ENCODE peak calls at places on chromosomes 7 and 10, in seven cellular contexts. T, J, K, A, V, U and P are unnamed samples.

GRCh38 chr7:5766321-5766761 is 15.1 kb downstream of the RNF216 start:
- DNase-seq in T (no peak), J (peak; percentile 81), K (no peak), A (no peak), V (no peak), U (no peak), P (no peak)

GRCh38 chr10:101851411-101852116 is 8.0 kb upstream of the KCNIP2 start:
- DNase-seq in T (no peak), J (peak; percentile 41), K (no peak), A (no peak), V (no peak), U (no peak), P (no peak)

GRCh38 chr7:80288175-80289122 is 153.8 kb downstream of the GNAI1 start:
- DNase-seq in T (no peak), J (peak; percentile 84), K (no peak), A (no peak), V (no peak), U (no peak), P (peak; percentile 13)

GRCh38 chr10:57785546-57785945 is 482.1 kb downstream of the IPMK start:
- DNase-seq in T (no peak), J (no peak), K (no peak), A (no peak), V (no peak), U (no peak), P (no peak)

GRCh38 chr7:26141077-26141476 is 10.9 kb upstream of the NFE2L3 start:
- DNase-seq in T (no peak), J (no peak), K (no peak), A (no peak), V (no peak), U (no peak), P (no peak)

GRCh38 chr7:88429382-88429781 is 122.7 kb upstream of the STEAP4 start:
- DNase-seq in T (no peak), J (no peak), K (no peak), A (no peak), V (no peak), U (no peak), P (no peak)

GRCh38 chr7:51012569-51013217 is 230.0 kb upstream of the GRB10 start:
- DNase-seq in T (no peak), J (no peak), K (no peak), A (no peak), V (no peak), U (no peak), P (no peak)

GRCh38 chr7:151389096-151389767 is 20.6 kb downstream of the WDR86 start:
- DNase-seq in T (no peak), J (no peak), K (no peak), A (peak; percentile 40), V (no peak), U (no peak), P (no peak)

GRCh38 chr10:104589871-104590270 is 51.2 kb upstream of the SORCS3 start:
- DNase-seq in T (no peak), J (peak; percentile 24), K (peak; percentile 34), A (no peak), V (no peak), U (no peak), P (peak; percentile 71)

GRCh38 chr7:584122-584465 is 64.4 kb upstream of the PDGFA start:
- DNase-seq in T (no peak), J (no peak), K (no peak), A (peak; percentile 91), V (no peak), U (no peak), P (no peak)

GRCh38 chr10:44995581-44995913 is 5.2 kb upstream of the ZNF22 start:
- DNase-seq in T (no peak), J (no peak), K (no peak), A (no peak), V (no peak), U (no peak), P (no peak)

GRCh38 chr7:79877874-79878465 is 256.7 kb upstream of the GNAI1 start:
- DNase-seq in T (no peak), J (peak; percentile 8), K (no peak), A (no peak), V (no peak), U (no peak), P (no peak)

GRCh38 chr7:143901360-143901709 is 641 bp downstream of the TCAF1 start:
- DNase-seq in T (no peak), J (peak; percentile 58), K (peak; percentile 12), A (peak; percentile 87), V (no peak), U (peak; percentile 54), P (no peak)

GRCh38 chr10:114084225-114084624 is 40.6 kb downstream of the ADRB1 start:
- DNase-seq in T (no peak), J (no peak), K (no peak), A (no peak), V (no peak), U (no peak), P (no peak)

GRCh38 chr7:81408728-81409127 is 361.1 kb downstream of the HGF start:
- DNase-seq in T (no peak), J (peak; percentile 23), K (no peak), A (no peak), V (no peak), U (no peak), P (no peak)

GRCh38 chr7:55366461-55367138 is 1.5 kb downstream of the LANCL2 start:
- DNase-seq in T (no peak), J (no peak), K (no peak), A (no peak), V (no peak), U (no peak), P (no peak)

GRCh38 chr7:101273126-101273525 is 28.2 kb upstream of the FIS1 start:
- DNase-seq in T (no peak), J (no peak), K (no peak), A (no peak), V (no peak), U (no peak), P (no peak)

GRCh38 chr10:52213511-52213831 is 100.6 kb upstream of the DKK1 start:
- DNase-seq in T (no peak), J (peak; percentile 75), K (no peak), A (no peak), V (peak; percentile 29), U (peak; percentile 28), P (no peak)

GRCh38 chr7:112079671-112080070 is 126.5 kb downstream of the DOCK4 start:
- DNase-seq in T (no peak), J (peak; percentile 17), K (no peak), A (no peak), V (no peak), U (no peak), P (no peak)

GRCh38 chr7:1218541-1219165 is 14.0 kb upstream of the UNCX start:
- DNase-seq in T (no peak), J (no peak), K (no peak), A (no peak), V (no peak), U (no peak), P (no peak)

GRCh38 chr10:110005716-110006115 is 2.1 kb upstream of the ADD3 start:
- DNase-seq in T (no peak), J (peak; percentile 88), K (no peak), A (no peak), V (no peak), U (peak; percentile 42), P (no peak)
- TF ChIP-seq POLR2A in T (no peak), J (no peak), K (no peak), A (no peak), V (no peak), U (peak; percentile 24), P (no peak)

GRCh38 chr10:33365871-33366411 is 31.5 kb upstream of the NRP1 start:
- DNase-seq in T (no peak), J (peak; percentile 98), K (peak; percentile 21), A (no peak), V (no peak), U (no peak), P (peak; percentile 37)
- TF ChIP-seq POLR2A in T (no peak), J (no peak), K (no peak), A (no peak), V (no peak), U (no peak), P (no peak)

GRCh38 chr7:100000239-100000638 is 15.2 kb upstream of the ZKSCAN1 start:
- DNase-seq in T (no peak), J (no peak), K (no peak), A (peak; percentile 29), V (no peak), U (no peak), P (no peak)

GRCh38 chr7:99994819-99995218 is 19.0 kb upstream of the AZGP1 start:
- DNase-seq in T (no peak), J (no peak), K (no peak), A (no peak), V (no peak), U (no peak), P (no peak)

GRCh38 chr7:99992330-99993037 is 16.7 kb upstream of the AZGP1 start:
- DNase-seq in T (no peak), J (no peak), K (no peak), A (peak; percentile 75), V (no peak), U (no peak), P (no peak)

GRCh38 chr7:99996755-99997544 is 18.4 kb upstream of the ZKSCAN1 start:
- DNase-seq in T (no peak), J (no peak), K (no peak), A (peak; percentile 6), V (no peak), U (no peak), P (no peak)

DNA sequence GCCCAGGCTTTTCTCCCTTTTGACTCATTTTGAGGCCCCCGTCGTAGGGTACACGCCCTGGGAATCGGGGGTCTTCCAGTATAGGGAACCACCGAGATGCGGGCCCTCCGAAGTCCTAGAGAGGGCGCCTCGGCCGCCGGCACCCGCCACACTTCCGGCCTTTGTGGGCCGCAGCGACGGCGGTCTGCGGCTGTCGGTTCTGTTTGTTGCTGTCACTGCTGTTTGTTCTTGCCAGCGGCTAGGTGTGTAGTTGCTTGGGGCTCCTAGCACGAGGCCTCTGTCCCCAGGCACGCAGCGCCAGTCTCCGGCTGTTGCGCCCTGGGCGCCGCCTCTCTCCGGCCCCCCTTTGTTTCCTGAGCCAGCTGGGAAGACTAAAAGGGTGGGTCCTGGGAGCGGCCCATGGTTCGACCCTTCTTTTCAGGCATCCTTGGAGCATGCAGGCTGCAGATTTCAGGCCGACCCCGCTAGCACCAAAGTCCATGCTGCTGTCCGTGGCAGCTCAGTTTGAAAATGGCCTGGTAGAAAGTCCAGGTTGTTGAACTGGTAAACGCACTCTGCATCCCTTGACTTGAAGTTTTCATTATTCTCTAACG is 17.8 kb upstream of the ZKSCAN1 start:
- DNase-seq in T (peak; percentile 75), J (no peak), K (no peak), A (peak; percentile 93), V (no peak), U (peak; percentile 41), P (no peak)
- TF ChIP-seq POLR2A in T (no peak), J (no peak), K (no peak), A (no peak), V (no peak), U (no peak), P (no peak)

DNA sequence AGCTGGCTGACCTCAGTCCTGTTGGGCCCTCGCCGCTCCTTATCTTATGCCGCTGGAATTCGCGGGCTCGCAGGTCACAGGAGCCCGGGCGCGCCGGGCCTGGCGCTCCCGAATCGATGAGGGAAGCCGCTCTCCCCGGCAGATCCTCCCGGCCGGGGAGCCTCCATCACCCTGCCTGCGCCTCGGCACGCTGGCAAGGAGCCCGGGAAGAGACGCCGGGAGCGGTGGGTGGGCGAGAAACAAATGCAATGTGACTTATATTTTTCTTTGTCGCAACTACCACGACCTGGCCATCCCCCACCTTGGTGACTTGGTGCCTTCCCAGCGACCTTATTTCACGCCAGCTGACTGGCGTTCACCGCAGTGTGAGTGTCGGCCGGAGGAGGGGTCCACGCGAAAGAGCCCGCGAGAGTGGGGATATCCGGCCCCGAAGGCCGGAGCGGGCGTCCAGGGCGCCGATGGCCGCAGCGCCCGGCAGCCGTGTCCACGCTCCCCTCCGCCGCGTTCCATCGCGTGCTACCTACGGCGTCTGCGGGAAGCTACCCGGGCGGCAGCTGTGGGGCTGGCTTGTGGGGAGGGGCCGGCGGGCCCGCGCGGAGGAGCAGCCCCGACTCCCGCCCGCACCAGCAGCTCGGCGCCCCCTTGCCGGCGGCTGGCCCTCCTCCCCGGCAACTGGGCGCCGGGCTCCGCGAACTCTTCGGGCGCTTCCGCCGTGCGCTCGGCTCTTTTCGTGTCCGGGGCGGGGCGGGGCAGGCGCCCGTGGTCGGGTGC is 494 bp upstream of the BMPR1A start:
- DNase-seq in T (peak; percentile 89), J (peak; percentile 82), K (peak; percentile 81), A (peak; percentile 94), V (peak; percentile 87), U (peak; percentile 92), P (peak; percentile 74)
- TF ChIP-seq POLR2A in T (no peak), J (peak; percentile 83), K (peak; percentile 82), A (no peak), V (peak; percentile 88), U (peak; percentile 77), P (peak; percentile 82)